ENCODE peak calls at places on chromosome 5, in seven cellular contexts. I is IMR-90, H is H9, P is mesenchymal stem cell, T is neuronal stem cell, J is H1, X is trophoblast cell. L is an unnamed sample.

GRCh38 chr5:177350776-177351391 is 584 bp downstream of the LMAN2 start:
- DNase-seq in I (no peak), H (no peak), P (no peak), T (no peak), J (no peak), X (no peak), L (peak; percentile 34)

GRCh38 chr5:82277613-82277986 is 554 bp downstream of the RPS23 start:
- DNase-seq in I (no peak), H (no peak), P (no peak), T (no peak), J (no peak), X (no peak), L (peak; percentile 36)

GRCh38 chr5:112914584-112914983 is 7.4 kb downstream of the REEP5 start:
- DNase-seq in I (peak; percentile 60), H (no peak), P (peak; percentile 49), T (no peak), J (no peak), X (peak; percentile 15), L (no peak)

GRCh38 chr5:57004800-57005199 is 52.9 kb upstream of the MIER3 start:
- DNase-seq in I (no peak), H (no peak), P (no peak), T (no peak), J (no peak), X (peak; percentile 21), L (peak; percentile 84)

GRCh38 chr5:166282939-166283338 is 2008.5 kb upstream of the WWC1 start:
- DNase-seq in I (no peak), H (no peak), P (no peak), T (no peak), J (no peak), X (no peak), L (no peak)

GRCh38 chr5:140318778-140319177 is 15.9 kb upstream of the PFDN1 start:
- DNase-seq in I (no peak), H (no peak), P (no peak), T (no peak), J (no peak), X (no peak), L (no peak)

GRCh38 chr5:67577424-67577823 is 380.8 kb upstream of the CD180 start:
- DNase-seq in I (peak; percentile 38), H (no peak), P (peak; percentile 65), T (no peak), J (no peak), X (no peak), L (no peak)

GRCh38 chr5:79560774-79561524 is 47.0 kb upstream of the HOMER1 start:
- DNase-seq in I (peak; percentile 67), H (no peak), P (peak; percentile 37), T (no peak), J (no peak), X (peak; percentile 38), L (no peak)

GRCh38 chr5:17113174-17113941 is 104.1 kb upstream of the BASP1 start:
- DNase-seq in I (peak; percentile 89), H (no peak), P (peak; percentile 40), T (no peak), J (no peak), X (no peak), L (peak; percentile 16)

GRCh38 chr5:1668141-1668721 is 131.4 kb downstream of the MRPL36 start:
- DNase-seq in I (no peak), H (peak; percentile 52), P (no peak), T (no peak), J (no peak), X (no peak), L (peak; percentile 37)

GRCh38 chr5:117299940-117300339 is 725.3 kb upstream of the SEMA6A start:
- DNase-seq in I (no peak), H (no peak), P (peak; percentile 52), T (no peak), J (no peak), X (no peak), L (no peak)

GRCh38 chr5:58381566-58381965 is 78.3 kb downstream of the PLK2 start:
- DNase-seq in I (no peak), H (no peak), P (no peak), T (no peak), J (no peak), X (no peak), L (no peak)

GRCh38 chr5:154243736-154244135 is 53.2 kb downstream of the GALNT10 start:
- DNase-seq in I (peak; percentile 78), H (no peak), P (peak; percentile 59), T (no peak), J (no peak), X (no peak), L (no peak)

GRCh38 chr5:174837919-174838902 is 113.8 kb downstream of the MSX2 start:
- DNase-seq in I (peak; percentile 24), H (peak; percentile 61), P (peak; percentile 2), T (no peak), J (peak; percentile 53), X (peak; percentile 72), L (peak; percentile 73)

GRCh38 chr5:66498791-66499207 is 97.4 kb upstream of the MAST4 start:
- DNase-seq in I (no peak), H (no peak), P (no peak), T (no peak), J (no peak), X (peak; percentile 48), L (peak; percentile 28)

DNA sequence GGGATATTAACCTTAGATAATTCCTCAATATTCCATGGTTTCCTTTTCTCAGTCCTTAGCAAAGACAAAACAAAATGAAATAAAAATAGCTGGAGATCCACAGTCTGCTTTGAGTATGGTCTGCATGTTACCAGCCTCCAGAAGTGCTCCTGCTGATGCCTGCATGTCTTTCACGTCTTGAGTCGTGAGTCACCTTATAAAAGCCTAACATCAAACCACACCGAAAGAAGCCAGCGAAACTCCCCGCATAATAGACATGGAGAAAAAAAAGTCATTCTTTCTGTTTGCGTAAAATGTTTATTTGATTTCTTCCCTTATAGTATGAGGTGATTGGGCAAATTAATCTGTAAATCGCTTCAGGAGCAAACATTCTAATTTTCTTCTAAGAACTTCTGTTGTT is 380.5 kb downstream of the SLCO4C1 start:
- DNase-seq in I (no peak), H (no peak), P (peak; percentile 70), T (no peak), J (no peak), X (no peak), L (peak; percentile 65)
- H4K8ac ChIP-seq in I (no peak overlapping the region), H (no peak overlapping the region), P (no peak overlapping the region), T (no peak overlapping the region), J (no peak overlapping the region), X (no peak overlapping the region), L (no peak overlapping the region)

GRCh38 chr5:149442563-149443182 is 63.6 kb upstream of the IL17B start:
- DNase-seq in I (peak; percentile 70), H (peak; percentile 90), P (peak; percentile 80), T (peak; percentile 56), J (peak; percentile 99), X (peak; percentile 82), L (peak; percentile 81)
- H3K4me2 ChIP-seq in I (no peak overlapping the region), H (no peak overlapping the region), P (no peak overlapping the region), T (no peak overlapping the region), J (no peak overlapping the region), X (no peak overlapping the region), L (no peak overlapping the region)

DNA sequence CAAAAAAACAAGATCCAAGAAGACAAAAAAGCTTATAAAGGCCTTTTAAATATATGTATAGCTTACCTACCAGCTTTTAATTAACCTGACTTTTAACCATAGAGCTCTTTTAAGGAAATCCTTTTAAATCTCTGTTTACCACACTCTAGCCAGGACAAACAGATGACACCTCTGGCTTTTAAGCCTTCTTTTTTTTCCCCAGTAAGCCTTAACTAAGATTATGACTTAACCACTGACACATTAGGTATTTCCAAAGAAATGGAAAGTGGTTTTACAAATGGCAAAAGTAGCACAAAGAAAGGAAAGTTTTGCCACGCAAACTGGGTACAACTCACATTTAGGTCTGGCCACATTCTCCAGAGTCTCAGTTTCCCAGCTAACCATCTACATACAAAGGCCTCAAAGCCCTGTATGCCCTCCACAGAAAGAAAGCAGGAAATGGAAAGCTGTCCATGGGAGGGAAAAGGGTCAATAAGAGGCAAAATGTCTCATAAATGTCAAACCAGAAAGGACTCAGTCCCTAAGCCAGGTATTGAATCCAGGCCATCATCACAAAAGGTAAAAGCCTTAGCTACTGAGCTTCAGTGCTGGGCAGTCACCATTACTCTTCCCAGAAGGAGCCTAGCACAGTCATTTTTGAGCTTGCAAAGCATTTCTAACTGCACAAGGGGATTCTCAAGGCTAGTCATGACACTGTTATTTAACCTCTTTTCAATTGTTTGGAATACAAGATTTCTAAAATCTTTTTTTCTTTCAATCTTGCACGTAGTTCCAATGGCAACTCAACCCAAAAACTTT is 19.7 kb downstream of the TMEM161B start:
- DNase-seq in I (no peak), H (no peak), P (no peak), T (no peak), J (no peak), X (no peak), L (peak; percentile 24)
- H3K79me1 ChIP-seq in I (peaks cover 23% of the 10 kb centered on the region), H (no peaks in the 10 kb centered on the region), P (peaks cover 20% of the 10 kb centered on the region), T (peaks cover 3% of the 10 kb centered on the region), J (peaks cover 3% of the 10 kb centered on the region), X (no peaks in the 10 kb centered on the region), L (peaks cover 15% of the 10 kb centered on the region)

DNA sequence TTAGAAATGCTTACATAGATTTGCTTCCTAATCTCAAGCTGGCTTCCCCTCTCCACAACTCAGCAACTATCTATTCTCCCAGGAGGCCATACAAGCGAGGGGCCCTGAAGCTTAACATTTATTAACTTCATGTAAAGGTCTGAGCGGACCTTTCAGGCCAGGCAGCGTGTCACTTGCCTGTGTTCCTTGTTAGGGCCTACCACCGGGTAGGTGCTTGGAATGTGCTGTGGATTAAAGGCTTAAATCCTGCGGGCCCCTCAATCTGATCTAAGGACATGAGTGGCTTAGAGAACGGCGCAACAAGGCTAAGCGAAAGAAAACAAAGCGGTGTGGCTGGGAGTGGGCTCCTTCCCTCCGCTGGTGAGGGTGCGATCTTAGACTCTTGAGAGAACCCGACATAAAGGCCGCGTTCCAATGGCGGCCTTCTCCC is 681 bp upstream of the HSPA4 start:
- DNase-seq in I (no peak), H (no peak), P (no peak), T (no peak), J (no peak), X (no peak), L (no peak)
- H4K8ac ChIP-seq in I (peak overlapping the region; percentile 99), H (peak overlapping the region; percentile 3), P (peak overlapping the region; percentile 96), T (peak overlapping the region; percentile 89), J (peak overlapping the region; percentile 99), X (peak overlapping the region; percentile 96), L (peak overlapping the region; percentile 95)

DNA sequence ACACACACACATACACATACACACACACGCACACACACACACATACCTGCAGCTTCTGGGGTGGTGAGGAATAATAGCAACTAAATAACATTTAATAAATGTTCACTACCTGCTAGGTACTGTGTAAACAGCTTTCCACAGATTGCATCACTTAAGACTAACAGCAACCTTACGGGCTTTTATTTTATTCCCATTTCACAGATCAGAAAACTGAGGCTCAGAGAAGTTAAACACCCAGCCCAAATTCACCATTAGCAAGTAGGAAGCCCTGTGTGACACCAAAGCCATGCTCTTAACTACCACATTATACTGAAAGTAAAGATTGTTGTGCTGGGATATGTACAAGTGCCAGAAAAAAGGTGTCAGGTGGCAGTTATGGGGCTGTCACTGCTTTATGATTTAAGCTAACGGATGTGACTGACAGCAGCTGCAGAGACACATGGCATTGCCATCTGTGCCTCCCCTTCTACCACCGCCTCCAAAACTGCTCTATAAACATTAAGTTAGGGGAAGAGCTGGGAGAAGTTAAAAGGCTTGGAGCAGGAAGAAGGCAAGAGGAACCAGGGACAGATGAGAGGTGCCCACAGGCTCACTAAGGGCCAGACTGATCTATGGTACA is 13.6 kb downstream of the MTMR12 start:
- DNase-seq in I (no peak), H (no peak), P (no peak), T (no peak), J (no peak), X (no peak), L (no peak)
- H3K4me2 ChIP-seq in I (no peak overlapping the region), H (no peak overlapping the region), P (no peak overlapping the region), T (no peak overlapping the region), J (no peak overlapping the region), X (no peak overlapping the region), L (no peak overlapping the region)

GRCh38 chr5:44914221-44914620 is 105.5 kb downstream of the MRPS30 start:
- DNase-seq in I (no peak), H (no peak), P (no peak), T (no peak), J (no peak), X (no peak), L (no peak)

GRCh38 chr5:44919560-44919959 is 110.8 kb downstream of the MRPS30 start:
- DNase-seq in I (no peak), H (no peak), P (no peak), T (no peak), J (no peak), X (no peak), L (no peak)
- H3K79me1 ChIP-seq in I (no peaks in the 10 kb centered on the region), H (no peaks in the 10 kb centered on the region), P (no peaks in the 10 kb centered on the region), T (no peaks in the 10 kb centered on the region), J (no peaks in the 10 kb centered on the region), X (no peaks in the 10 kb centered on the region), L (no peaks in the 10 kb centered on the region)